ENCODE peak calls at places on chromosomes 16 and 17, in eight cellular contexts. K is GM23338; U is neural progenitor cell; G is substantia nigra; V is ELR; W is activated T-helper 9 cell treated with anti-CD3 and anti-CD28 coated beads, Interleukin-2, amount 50 U/mL, for 16 hours; A is T-helper 2 cell; P is NCI-H524. L is an unnamed sample.

GRCh38 chr17:43530303-43531081 is 15.6 kb downstream of the ETV4 start:
- DNase-seq in W (no peak), U (peak), K (peak), P (peak), A (no peak), G (no peak), V (peak), L (peak)

GRCh38 chr17:7559307-7560171 is 989 bp downstream of the TNFSF13 start:
- DNase-seq in P (no peak), V (no peak), G (no peak), U (no peak), A (no peak), K (no peak), W (no peak), L (no peak)

GRCh38 chr17:70772761-70773160 is 603.4 kb downstream of the KCNJ2 start:
- DNase-seq in P (no peak), U (no peak), K (no peak), V (no peak), A (no peak), W (no peak), G (no peak), L (no peak)

GRCh38 chr16:67917140-67917851 is 14.4 kb downstream of the CTRL start:
- DNase-seq in G (peak), K (no peak), W (no peak), U (no peak), A (no peak), V (no peak), P (no peak), L (peak)

GRCh38 chr16:1821861-1822611 is 4.6 kb downstream of the HAGH start:
- DNase-seq in V (no peak), W (no peak), G (no peak), K (no peak), A (no peak), U (no peak), P (no peak), L (no peak)

GRCh38 chr17:78120971-78121800 is 7.4 kb downstream of the TMC6 start:
- DNase-seq in K (no peak), U (no peak), G (no peak), W (no peak), A (no peak), P (no peak), V (no peak), L (no peak)

GRCh38 chr17:59423137-59423703 is 91.8 kb downstream of the YPEL2 start:
- DNase-seq in U (no peak), V (peak), K (no peak), P (no peak), W (no peak), G (no peak), A (no peak), L (peak)

GRCh38 chr16:49857423-49858181 is 1.7 kb upstream of the ZNF423 start:
- DNase-seq in W (peak), U (peak), V (peak), A (peak), P (peak), G (no peak), K (peak), L (peak)

GRCh38 chr16:84143784-84144199 is 1.2 kb downstream of the HSDL1 start:
- DNase-seq in W (no peak), P (no peak), G (no peak), K (peak), U (peak), V (no peak), A (no peak), L (peak)

GRCh38 chr17:72189781-72190593 is 69.2 kb downstream of the SOX9 start:
- DNase-seq in A (no peak), U (no peak), K (no peak), G (no peak), V (no peak), W (no peak), P (no peak), L (no peak)

L was measured in adipocyte.